ENCODE peak calls at places on chromosomes 13 and 19, in eight cellular contexts. One of them, this sample, is unnamed.

GRCh38 chr13:59444210-59444857 is 719.4 kb downstream of the DIAPH3 start:
- DNase-seq in neuronal stem cell: no peak
- DNase-seq in tibial nerve: no peak
- DNase-seq in PC-3: no peak
- DNase-seq in lower lobe of right lung: no peak
- DNase-seq in uterus: no peak
- DNase-seq in PC-9: no peak
- DNase-seq in psoas muscle: no peak
- DNase-seq in this sample: no peak

GRCh38 chr19:48443262-48443661 is 2.5 kb upstream of the GRWD1 start:
- DNase-seq in neuronal stem cell: no peak
- DNase-seq in tibial nerve: no peak
- DNase-seq in PC-3: no peak
- DNase-seq in lower lobe of right lung: peak
- DNase-seq in uterus: no peak
- DNase-seq in PC-9: no peak
- DNase-seq in psoas muscle: no peak
- DNase-seq in this sample: no peak

GRCh38 chr13:26179344-26179743 is 42.8 kb downstream of the RNF6 start:
- DNase-seq in neuronal stem cell: no peak
- DNase-seq in tibial nerve: no peak
- DNase-seq in PC-3: no peak
- DNase-seq in lower lobe of right lung: no peak
- DNase-seq in uterus: no peak
- DNase-seq in PC-9: no peak
- DNase-seq in psoas muscle: no peak
- DNase-seq in this sample: no peak

GRCh38 chr13:110134801-110135200 is 172.2 kb downstream of the COL4A1 start:
- DNase-seq in neuronal stem cell: no peak
- DNase-seq in tibial nerve: no peak
- DNase-seq in PC-3: no peak
- DNase-seq in lower lobe of right lung: no peak
- DNase-seq in uterus: no peak
- DNase-seq in PC-9: no peak
- DNase-seq in psoas muscle: no peak
- DNase-seq in this sample: no peak

GRCh38 chr13:103883152-103883551 is 816.9 kb upstream of the SLC10A2 start:
- DNase-seq in neuronal stem cell: peak
- DNase-seq in tibial nerve: peak
- DNase-seq in PC-3: peak
- DNase-seq in lower lobe of right lung: peak
- DNase-seq in uterus: peak
- DNase-seq in PC-9: peak
- DNase-seq in psoas muscle: peak
- DNase-seq in this sample: no peak

GRCh38 chr13:96817336-96817941 is 176.8 kb downstream of the OXGR1 start:
- DNase-seq in neuronal stem cell: peak
- DNase-seq in tibial nerve: no peak
- DNase-seq in PC-3: peak
- DNase-seq in lower lobe of right lung: no peak
- DNase-seq in uterus: no peak
- DNase-seq in PC-9: no peak
- DNase-seq in psoas muscle: no peak
- DNase-seq in this sample: peak

GRCh38 chr19:3699071-3699740 is 1.1 kb downstream of the PIP5K1C start:
- DNase-seq in neuronal stem cell: no peak
- DNase-seq in tibial nerve: peak
- DNase-seq in PC-3: peak
- DNase-seq in lower lobe of right lung: peak
- DNase-seq in uterus: peak
- DNase-seq in PC-9: no peak
- DNase-seq in psoas muscle: peak
- DNase-seq in this sample: no peak

GRCh38 chr19:4386038-4386782 is 14.1 kb downstream of the SH3GL1 start:
- DNase-seq in neuronal stem cell: no peak
- DNase-seq in tibial nerve: no peak
- DNase-seq in PC-3: no peak
- DNase-seq in lower lobe of right lung: no peak
- DNase-seq in uterus: no peak
- DNase-seq in PC-9: no peak
- DNase-seq in psoas muscle: peak
- DNase-seq in this sample: no peak

GRCh38 chr19:33678796-33679195 is 57.0 kb downstream of the CHST8 start:
- DNase-seq in neuronal stem cell: no peak
- DNase-seq in tibial nerve: no peak
- DNase-seq in PC-3: no peak
- DNase-seq in lower lobe of right lung: no peak
- DNase-seq in uterus: no peak
- DNase-seq in PC-9: no peak
- DNase-seq in psoas muscle: no peak
- DNase-seq in this sample: no peak

GRCh38 chr13:25977216-25977615 is 74.6 kb downstream of the SHISA2 start:
- DNase-seq in neuronal stem cell: no peak
- DNase-seq in tibial nerve: no peak
- DNase-seq in PC-3: no peak
- DNase-seq in lower lobe of right lung: no peak
- DNase-seq in uterus: no peak
- DNase-seq in PC-9: no peak
- DNase-seq in psoas muscle: no peak
- DNase-seq in this sample: no peak

GRCh38 chr13:40388617-40389016 is 277.8 kb downstream of the FOXO1 start:
- DNase-seq in neuronal stem cell: no peak
- DNase-seq in tibial nerve: no peak
- DNase-seq in PC-3: peak
- DNase-seq in lower lobe of right lung: no peak
- DNase-seq in uterus: no peak
- DNase-seq in PC-9: no peak
- DNase-seq in psoas muscle: no peak
- DNase-seq in this sample: peak

GRCh38 chr19:12841094-12841493 is 2.8 kb downstream of the MAST1 start:
- DNase-seq in neuronal stem cell: peak
- DNase-seq in tibial nerve: no peak
- DNase-seq in PC-3: no peak
- DNase-seq in lower lobe of right lung: peak
- DNase-seq in uterus: no peak
- DNase-seq in PC-9: peak
- DNase-seq in psoas muscle: no peak
- DNase-seq in this sample: no peak

GRCh38 chr13:20590568-20590967 is 23.6 kb downstream of the IFT88 start:
- DNase-seq in neuronal stem cell: no peak
- DNase-seq in tibial nerve: no peak
- DNase-seq in PC-3: no peak
- DNase-seq in lower lobe of right lung: no peak
- DNase-seq in uterus: no peak
- DNase-seq in PC-9: no peak
- DNase-seq in psoas muscle: no peak
- DNase-seq in this sample: no peak

GRCh38 chr13:98780451-98780850 is 28.0 kb upstream of the SLC15A1 start:
- DNase-seq in neuronal stem cell: no peak
- DNase-seq in tibial nerve: no peak
- DNase-seq in PC-3: no peak
- DNase-seq in lower lobe of right lung: no peak
- DNase-seq in uterus: no peak
- DNase-seq in PC-9: no peak
- DNase-seq in psoas muscle: no peak
- DNase-seq in this sample: no peak

GRCh38 chr19:3276341-3276799 is 51.9 kb downstream of the CELF5 start:
- DNase-seq in neuronal stem cell: no peak
- DNase-seq in tibial nerve: no peak
- DNase-seq in PC-3: peak
- DNase-seq in lower lobe of right lung: peak
- DNase-seq in uterus: no peak
- DNase-seq in PC-9: peak
- DNase-seq in psoas muscle: no peak
- DNase-seq in this sample: no peak

GRCh38 chr19:29672319-29672932 is 7.2 kb downstream of the PLEKHF1 start:
- DNase-seq in neuronal stem cell: no peak
- DNase-seq in tibial nerve: no peak
- DNase-seq in PC-3: no peak
- DNase-seq in lower lobe of right lung: no peak
- DNase-seq in uterus: no peak
- DNase-seq in PC-9: no peak
- DNase-seq in psoas muscle: no peak
- DNase-seq in this sample: no peak

GRCh38 chr19:29674374-29675119 is 9.3 kb downstream of the PLEKHF1 start:
- DNase-seq in neuronal stem cell: no peak
- DNase-seq in tibial nerve: no peak
- DNase-seq in PC-3: no peak
- DNase-seq in lower lobe of right lung: no peak
- DNase-seq in uterus: no peak
- DNase-seq in PC-9: no peak
- DNase-seq in psoas muscle: no peak
- DNase-seq in this sample: no peak

GRCh38 chr19:29675120-29675649 is 9.9 kb downstream of the PLEKHF1 start:
- DNase-seq in neuronal stem cell: no peak
- DNase-seq in tibial nerve: no peak
- DNase-seq in PC-3: no peak
- DNase-seq in lower lobe of right lung: no peak
- DNase-seq in uterus: no peak
- DNase-seq in PC-9: no peak
- DNase-seq in psoas muscle: no peak
- DNase-seq in this sample: no peak

GRCh38 chr19:29672933-29673336 is 7.7 kb downstream of the PLEKHF1 start:
- DNase-seq in neuronal stem cell: no peak
- DNase-seq in tibial nerve: no peak
- DNase-seq in PC-3: no peak
- DNase-seq in lower lobe of right lung: no peak
- DNase-seq in uterus: no peak
- DNase-seq in PC-9: no peak
- DNase-seq in psoas muscle: no peak
- DNase-seq in this sample: peak

DNA sequence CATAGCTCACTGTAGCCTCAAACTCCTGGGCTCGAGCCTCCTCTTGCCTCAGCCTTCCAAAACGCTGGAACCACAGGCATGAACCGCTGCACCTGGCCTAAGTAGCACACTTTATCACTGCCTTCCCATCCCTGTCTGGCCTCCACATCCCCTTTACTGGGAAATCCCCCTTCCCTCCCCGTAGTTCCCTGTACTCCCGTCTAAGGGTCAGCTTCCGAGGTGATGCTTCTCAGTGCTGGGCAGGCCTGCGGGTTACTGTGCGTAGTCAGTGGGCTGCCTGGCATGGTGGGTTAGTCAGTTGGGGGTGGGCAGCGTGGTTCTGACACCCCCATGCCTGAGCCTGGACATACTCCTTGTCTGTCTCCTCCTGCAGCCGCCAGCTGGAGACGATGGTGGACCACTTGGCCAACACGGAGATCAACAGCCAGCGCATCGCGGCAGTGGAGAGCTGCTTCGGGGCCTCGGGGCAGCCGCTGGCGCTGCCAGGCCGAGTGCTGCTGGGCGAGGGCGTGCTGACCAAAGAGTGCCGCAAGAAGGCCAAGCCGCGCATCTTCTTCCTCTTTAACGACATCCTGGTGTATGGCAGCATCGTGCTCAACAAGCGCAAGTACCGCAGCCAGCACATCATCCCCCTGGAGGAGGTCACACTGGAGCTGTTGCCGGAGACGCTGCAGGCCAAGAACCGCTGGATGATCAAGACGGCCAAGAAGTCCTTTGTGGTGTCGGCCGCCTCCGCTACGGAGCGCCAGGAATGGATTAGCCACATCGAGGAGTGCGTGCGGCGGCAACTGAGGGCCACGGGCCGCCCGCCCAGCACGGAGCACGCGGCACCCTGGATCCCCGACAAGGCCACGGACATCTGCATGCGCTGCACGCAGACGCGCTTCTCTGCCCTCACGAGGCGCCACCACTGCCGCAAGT is 8.4 kb downstream of the PLEKHF1 start:
- DNase-seq in neuronal stem cell: no peak
- DNase-seq in tibial nerve: no peak
- DNase-seq in PC-3: no peak
- DNase-seq in lower lobe of right lung: no peak
- DNase-seq in uterus: no peak
- DNase-seq in PC-9: no peak
- DNase-seq in psoas muscle: no peak
- DNase-seq in this sample: no peak
- H3K4me3 ChIP-seq in neuronal stem cell: no peak
- H3K4me3 ChIP-seq in tibial nerve: no peak
- H3K4me3 ChIP-seq in PC-3: no peak
- H3K4me3 ChIP-seq in lower lobe of right lung: no peak
- H3K4me3 ChIP-seq in uterus: no peak
- H3K4me3 ChIP-seq in PC-9: no peak
- H3K4me3 ChIP-seq in psoas muscle: no peak
- H3K4me3 ChIP-seq in this sample: peak

DNA sequence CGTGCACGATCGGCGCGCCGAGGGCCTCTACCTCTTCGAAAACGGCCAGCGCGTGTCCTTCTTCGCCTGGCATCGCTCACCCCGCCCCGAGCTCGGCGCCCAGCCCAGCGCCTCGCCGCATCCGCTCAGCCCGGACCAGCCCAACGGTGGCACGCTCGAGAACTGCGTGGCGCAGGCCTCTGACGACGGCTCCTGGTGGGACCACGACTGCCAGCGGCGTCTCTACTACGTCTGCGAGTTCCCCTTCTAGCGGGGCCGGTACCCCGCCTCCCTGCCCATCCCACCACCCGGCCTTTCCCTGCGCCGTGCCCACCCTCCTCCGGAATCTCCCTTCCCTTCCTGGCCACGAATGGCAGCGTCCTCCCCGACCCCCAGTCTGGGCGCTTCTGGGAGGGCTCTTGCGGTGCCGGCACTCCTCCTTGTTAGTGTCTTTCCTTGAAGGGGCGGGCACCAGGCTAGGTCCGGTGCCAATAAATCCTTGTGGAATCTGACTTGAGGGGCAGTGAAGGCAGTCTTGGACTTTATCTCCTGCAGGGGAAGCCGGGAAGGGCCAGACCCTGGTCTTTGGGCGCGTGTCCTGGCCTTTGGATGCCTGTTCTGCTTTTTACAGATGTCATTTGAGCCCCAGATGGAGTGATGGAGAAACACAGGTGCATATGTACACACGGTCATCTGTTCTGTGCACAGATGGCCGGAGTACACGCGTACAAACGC is 2.2 kb downstream of the CLEC11A start:
- DNase-seq in neuronal stem cell: no peak
- DNase-seq in tibial nerve: no peak
- DNase-seq in PC-3: no peak
- DNase-seq in lower lobe of right lung: no peak
- DNase-seq in uterus: no peak
- DNase-seq in PC-9: no peak
- DNase-seq in psoas muscle: no peak
- DNase-seq in this sample: no peak
- H3K4me3 ChIP-seq in neuronal stem cell: peak
- H3K4me3 ChIP-seq in tibial nerve: peak
- H3K4me3 ChIP-seq in PC-3: peak
- H3K4me3 ChIP-seq in lower lobe of right lung: peak
- H3K4me3 ChIP-seq in uterus: peak
- H3K4me3 ChIP-seq in PC-9: no peak
- H3K4me3 ChIP-seq in psoas muscle: peak
- H3K4me3 ChIP-seq in this sample: peak

GRCh38 chr19:36144624-36145023 is 4.8 kb downstream of the CAPNS1 start:
- DNase-seq in neuronal stem cell: no peak
- DNase-seq in tibial nerve: no peak
- DNase-seq in PC-3: no peak
- DNase-seq in lower lobe of right lung: no peak
- DNase-seq in uterus: no peak
- DNase-seq in PC-9: no peak
- DNase-seq in psoas muscle: no peak
- DNase-seq in this sample: no peak
- H3K4me3 ChIP-seq in neuronal stem cell: no peak
- H3K4me3 ChIP-seq in tibial nerve: no peak
- H3K4me3 ChIP-seq in PC-3: no peak
- H3K4me3 ChIP-seq in lower lobe of right lung: no peak
- H3K4me3 ChIP-seq in uterus: no peak
- H3K4me3 ChIP-seq in PC-9: no peak
- H3K4me3 ChIP-seq in psoas muscle: no peak
- H3K4me3 ChIP-seq in this sample: no peak

GRCh38 chr19:19062454-19063182 is 1.2 kb upstream of the SLC25A42 start:
- DNase-seq in neuronal stem cell: no peak
- DNase-seq in tibial nerve: no peak
- DNase-seq in PC-3: peak
- DNase-seq in lower lobe of right lung: no peak
- DNase-seq in uterus: no peak
- DNase-seq in PC-9: no peak
- DNase-seq in psoas muscle: no peak
- DNase-seq in this sample: no peak
- H3K4me3 ChIP-seq in neuronal stem cell: peak
- H3K4me3 ChIP-seq in tibial nerve: peak
- H3K4me3 ChIP-seq in PC-3: peak
- H3K4me3 ChIP-seq in lower lobe of right lung: peak
- H3K4me3 ChIP-seq in uterus: peak
- H3K4me3 ChIP-seq in PC-9: peak
- H3K4me3 ChIP-seq in psoas muscle: peak
- H3K4me3 ChIP-seq in this sample: peak